ENCODE peak calls at places on chromosomes 16 and 17, in five cellular contexts. Q, F, S, T and V are unnamed samples.
A peak's percentile ranks its signal among the peaks of the same experiment; 100 is the strongest.

GRCh38 chr16:85514295-85514600 is 98.9 kb upstream of the GSE1 start:
- DNase-seq in Q (no peak), F (peak; percentile 55), S (no peak), T (no peak), V (no peak)

GRCh38 chr16:58494981-58495860 is 4.7 kb upstream of the NDRG4 start:
- DNase-seq in Q (peak; percentile 89), F (peak; percentile 58), S (peak; percentile 57), T (peak; percentile 98), V (peak; percentile 91)

GRCh38 chr16:69672998-69673713 is 53.2 kb downstream of the NQO1 start:
- DNase-seq in Q (no peak), F (no peak), S (no peak), T (no peak), V (no peak)

GRCh38 chr16:8866118-8866883 is 2.5 kb downstream of the CARHSP1 start:
- DNase-seq in Q (no peak), F (no peak), S (peak; percentile 49), T (peak; percentile 48), V (no peak)

GRCh38 chr17:80259642-80260535 is 763 bp upstream of the RNF213 start:
- DNase-seq in Q (peak; percentile 71), F (peak; percentile 36), S (peak; percentile 66), T (peak; percentile 65), V (peak; percentile 79)

GRCh38 chr16:4416200-4417032 is at the start of gene CORO7:
- DNase-seq in Q (peak; percentile 83), F (peak; percentile 96), S (peak; percentile 98), T (peak; percentile 74), V (peak; percentile 84)

GRCh38 chr16:89827383-89828198 is 684 bp upstream of the SPIRE2 start:
- DNase-seq in Q (peak; percentile 62), F (peak; percentile 34), S (peak; percentile 61), T (peak; percentile 49), V (peak; percentile 57)

GRCh38 chr17:35900280-35900679 is 20.1 kb upstream of the CCL5 start:
- DNase-seq in Q (no peak), F (no peak), S (no peak), T (no peak), V (no peak)

GRCh38 chr17:68533887-68534700 is 21.9 kb downstream of the PRKAR1A start:
- DNase-seq in Q (peak; percentile 81), F (no peak), S (no peak), T (peak; percentile 90), V (peak; percentile 18)